ENCODE peak calls at places on chromosomes 5 and 9, in ten cellular contexts. F is putamen; K is mesenteric fat pad; L is C1 segment of cervical spinal cord; T is Caco-2; A is amniotic stem cell; N is ELF-1; R is activated CD4-positive, alpha-beta T cell treated with anti-CD3 and anti-CD28 coated beads, Interleukin-2, amount 10 ng/mL, durations not matched to agents 24 days and 14 days; Z is HTR-8/SVneo; P is naive B cell. H is an unnamed sample.

GRCh38 chr9:122120672-122121071 is 27.6 kb upstream of the TTLL11 start:
- DNase-seq in A (no peak), N (no peak), F (no peak), Z (no peak), P (no peak), L (no peak), T (no peak), K (no peak), R (no peak), H (no peak)

GRCh38 chr9:22863736-22864135 is 417.1 kb downstream of the DMRTA1 start:
- DNase-seq in N (no peak), Z (no peak), L (no peak), P (no peak), T (no peak), R (no peak), K (no peak), F (no peak), A (no peak), H (no peak)

GRCh38 chr9:127305450-127306226 is 41.1 kb downstream of the GARNL3 start:
- DNase-seq in T (no peak), L (no peak), A (no peak), N (no peak), F (no peak), R (no peak), P (no peak), Z (no peak), K (no peak), H (no peak)

GRCh38 chr9:87109182-87109581 is 161.9 kb upstream of the GAS1 start:
- DNase-seq in P (no peak), R (no peak), T (no peak), N (no peak), A (no peak), L (no peak), Z (no peak), F (no peak), K (no peak), H (no peak)

GRCh38 chr5:607541-608285 is 4.4 kb upstream of the CEP72 start:
- DNase-seq in Z (no peak), N (no peak), L (no peak), A (no peak), T (peak), R (no peak), F (no peak), K (peak), P (peak), H (no peak)

GRCh38 chr5:147369742-147370374 is 135.0 kb downstream of the STK32A start:
- DNase-seq in T (no peak), N (no peak), K (no peak), R (no peak), A (no peak), F (no peak), Z (peak), L (no peak), P (no peak), H (peak)

GRCh38 chr9:86983260-86984255 is 36.3 kb upstream of the GAS1 start:
- DNase-seq in K (no peak), A (peak), T (no peak), F (no peak), L (no peak), N (no peak), Z (peak), R (no peak), P (no peak), H (no peak)

GRCh38 chr5:141870871-141871270 is 7.3 kb downstream of the PCDH1 start:
- DNase-seq in N (no peak), T (no peak), F (no peak), Z (no peak), R (no peak), L (no peak), A (no peak), P (no peak), K (peak), H (no peak)

GRCh38 chr9:131008909-131009618 is at the start of gene LAMC3:
- DNase-seq in Z (peak), K (no peak), R (no peak), L (no peak), A (no peak), T (no peak), F (no peak), P (no peak), N (no peak), H (no peak)

GRCh38 chr9:137761032-137761431 is 116.5 kb upstream of the CACNA1B start:
- DNase-seq in R (peak), K (no peak), A (no peak), F (peak), L (no peak), T (no peak), Z (no peak), N (no peak), P (peak), H (peak)

GRCh38 chr9:135648494-135649410 is 9.4 kb upstream of the GLT6D1 start:
- DNase-seq in R (no peak), L (no peak), F (peak), K (no peak), Z (no peak), N (no peak), A (no peak), T (no peak), P (no peak), H (no peak)

GRCh38 chr5:176540956-176541337 is 3.7 kb upstream of the RNF44 start:
- DNase-seq in P (no peak), N (no peak), T (no peak), K (no peak), R (no peak), A (no peak), L (no peak), F (no peak), Z (no peak), H (no peak)

GRCh38 chr9:118990949-118991348 is 378.3 kb downstream of the BRINP1 start:
- DNase-seq in Z (no peak), P (no peak), R (no peak), T (no peak), K (no peak), F (no peak), A (no peak), L (no peak), N (no peak), H (no peak)

GRCh38 chr5:57117601-57118000 is 56.3 kb upstream of the GPBP1 start:
- DNase-seq in K (no peak), P (no peak), R (peak), F (no peak), N (no peak), T (no peak), L (no peak), A (no peak), Z (no peak), H (no peak)

GRCh38 chr9:114206221-114206760 is 51.0 kb downstream of the COL27A1 start:
- DNase-seq in N (no peak), K (no peak), L (no peak), P (no peak), F (no peak), R (no peak), Z (no peak), A (no peak), T (no peak), H (no peak)

GRCh38 chr5:83911367-83911919 is 190.8 kb upstream of the HAPLN1 start:
- DNase-seq in K (no peak), L (no peak), F (no peak), A (no peak), R (no peak), P (no peak), N (no peak), T (no peak), Z (no peak), H (no peak)

GRCh38 chr5:132628814-132629213 is 29.2 kb upstream of the IL13 start:
- DNase-seq in L (no peak), T (no peak), K (no peak), N (no peak), A (no peak), R (no peak), P (no peak), F (no peak), Z (no peak), H (no peak)

GRCh38 chr5:21817668-21818419 is 1035.3 kb downstream of the CDH12 start:
- DNase-seq in L (no peak), N (no peak), P (no peak), R (no peak), T (no peak), Z (no peak), K (no peak), A (no peak), F (no peak), H (peak)

GRCh38 chr9:18922161-18922910 is 110.7 kb downstream of the SAXO1 start:
- DNase-seq in A (no peak), K (no peak), L (no peak), P (no peak), Z (no peak), N (no peak), F (no peak), T (no peak), R (no peak), H (no peak)

GRCh38 chr5:132265336-132266030 is 8.0 kb downstream of the PDLIM4 start:
- DNase-seq in F (no peak), L (no peak), K (peak), A (peak), N (peak), R (no peak), P (no peak), Z (peak), T (peak), H (peak)

GRCh38 chr9:124320062-124320973 is 62.6 kb downstream of the NEK6 start:
- DNase-seq in A (peak), T (peak), F (no peak), P (peak), K (no peak), Z (peak), L (no peak), R (peak), N (peak), H (peak)

GRCh38 chr9:128946945-128947422 is 419 bp downstream of the DOLK start:
- DNase-seq in Z (no peak), P (no peak), F (no peak), T (peak), N (no peak), R (no peak), K (peak), A (no peak), L (no peak), H (peak)

GRCh38 chr5:82272957-82273356 is 5.2 kb downstream of the RPS23 start:
- DNase-seq in P (no peak), A (no peak), N (peak), T (no peak), K (no peak), R (no peak), Z (no peak), F (no peak), L (no peak), H (no peak)

GRCh38 chr5:73797142-73797530 is 171.1 kb downstream of the ARHGEF28 start:
- DNase-seq in Z (no peak), N (no peak), P (no peak), K (no peak), R (no peak), F (no peak), T (no peak), A (no peak), L (no peak), H (peak)

GRCh38 chr5:10478436-10478835 is 36.8 kb downstream of the ROPN1L start:
- DNase-seq in F (no peak), K (no peak), N (no peak), R (no peak), L (no peak), P (no peak), T (no peak), Z (no peak), A (no peak), H (no peak)

GRCh38 chr5:175668006-175668405 is 10.1 kb downstream of the HRH2 start:
- DNase-seq in P (no peak), L (no peak), F (no peak), Z (no peak), R (no peak), T (no peak), A (no peak), N (no peak), K (no peak), H (no peak)

GRCh38 chr5:66864240-66864884 is 268.2 kb downstream of the MAST4 start:
- DNase-seq in F (no peak), A (no peak), K (no peak), L (no peak), P (no peak), Z (no peak), T (peak), N (peak), R (peak), H (peak)

GRCh38 chr9:88310310-88310980 is 77.8 kb upstream of the SPIN1 start:
- DNase-seq in K (no peak), L (no peak), F (no peak), T (no peak), Z (no peak), P (no peak), R (no peak), A (no peak), N (peak), H (no peak)

GRCh38 chr5:150339165-150339564 is 18.3 kb upstream of the TCOF1 start:
- DNase-seq in R (no peak), N (no peak), A (no peak), P (no peak), K (no peak), L (peak), T (no peak), F (peak), Z (no peak), H (no peak)

GRCh38 chr5:127746756-127747155 is 43.6 kb downstream of the CCDC192 start:
- DNase-seq in L (no peak), R (no peak), Z (peak), N (no peak), F (no peak), A (no peak), P (peak), T (no peak), K (no peak), H (peak)

GRCh38 chr5:51468196-51468595 is 84.9 kb downstream of the ISL1 start:
- DNase-seq in R (no peak), T (no peak), P (no peak), Z (peak), F (no peak), K (no peak), A (no peak), N (no peak), L (no peak), H (no peak)

H was measured in lung microvascular endothelial cell.